ENCODE peak calls at places on chromosome 16, in five cellular contexts. F is NCI-H2081; D is skeletal muscle cell; T is effector memory CD8-positive, alpha-beta T cell; P is HCT116. J is an unnamed sample.

GRCh38 chr16:10616744-10617640 is 36.6 kb upstream of the EMP2 start:
- DNase-seq in D (peak), P (peak), T (no peak), F (no peak), J (no peak)

GRCh38 chr16:1613240-1613639 is 1.1 kb downstream of the CRAMP1 start:
- DNase-seq in T (peak), P (no peak), D (no peak), F (no peak), J (no peak)

GRCh38 chr16:56420613-56421012 is 4.7 kb downstream of the AMFR start:
- DNase-seq in F (no peak), P (no peak), D (no peak), T (no peak), J (no peak)

GRCh38 chr16:75248142-75248535 is 3.3 kb downstream of the BCAR1 start:
- DNase-seq in F (no peak), T (no peak), P (no peak), D (no peak), J (no peak)

GRCh38 chr16:69419956-69420355 is 4.5 kb upstream of the CYB5B start:
- DNase-seq in D (no peak), P (no peak), T (no peak), F (no peak), J (no peak)

GRCh38 chr16:23060458-23061320 is 88.6 kb downstream of the USP31 start:
- DNase-seq in D (peak), P (peak), T (peak), F (peak), J (peak)

GRCh38 chr16:55905651-55906050 is 30.5 kb upstream of the CES5A start:
- DNase-seq in P (no peak), F (no peak), T (no peak), D (no peak), J (no peak)

GRCh38 chr16:52747196-52747595 is 200.3 kb upstream of the TOX3 start:
- DNase-seq in T (no peak), P (no peak), F (no peak), D (no peak), J (no peak)

GRCh38 chr16:87062569-87063442 is 254.4 kb downstream of the C16orf95 start:
- DNase-seq in P (peak), F (peak), D (no peak), T (peak), J (no peak)

GRCh38 chr16:11205754-11206459 is 50.1 kb downstream of the SOCS1 start:
- DNase-seq in T (no peak), P (no peak), F (no peak), D (no peak), J (no peak)

GRCh38 chr16:30377050-30377811 is 2.6 kb downstream of the MYL11 start:
- DNase-seq in P (no peak), T (no peak), D (no peak), F (no peak), J (no peak)

GRCh38 chr16:29663829-29664132 is 734 bp downstream of the SPN start:
- DNase-seq in F (no peak), D (no peak), P (no peak), T (peak), J (no peak)

GRCh38 chr16:1907226-1907849 is 10.9 kb downstream of the HS3ST6 start:
- DNase-seq in T (no peak), F (no peak), D (no peak), P (no peak), J (no peak)

GRCh38 chr16:75758215-75758614 is 31.9 kb upstream of the CPHXL start:
- DNase-seq in F (no peak), P (no peak), T (no peak), D (no peak), J (no peak)

GRCh38 chr16:49649013-49649785 is 206.7 kb downstream of the ZNF423 start:
- DNase-seq in P (no peak), F (no peak), D (no peak), T (no peak), J (no peak)

GRCh38 chr16:21645261-21645721 is 7.1 kb downstream of the IGSF6 start:
- DNase-seq in P (no peak), D (no peak), T (peak), F (no peak), J (no peak)

GRCh38 chr16:2487903-2488531 is 13.1 kb downstream of the TBC1D24 start:
- DNase-seq in F (no peak), P (no peak), T (no peak), D (no peak), J (no peak)

GRCh38 chr16:10752843-10753523 is 9.3 kb downstream of the NUBP1 start:
- DNase-seq in F (no peak), P (no peak), D (no peak), T (no peak), J (no peak)

GRCh38 chr16:24996301-24996700 is 18.9 kb downstream of the ARHGAP17 start:
- DNase-seq in F (no peak), T (no peak), P (no peak), D (no peak), J (no peak)

GRCh38 chr16:64278196-64278595 is 843.7 kb downstream of the CDH11 start:
- DNase-seq in P (no peak), D (peak), F (no peak), T (no peak), J (no peak)

GRCh38 chr16:49720225-49720624 is 135.7 kb downstream of the ZNF423 start:
- DNase-seq in D (no peak), F (no peak), T (no peak), P (no peak), J (no peak)

GRCh38 chr16:66359012-66359411 is 7.5 kb upstream of the CDH5 start:
- DNase-seq in P (no peak), T (no peak), F (no peak), D (no peak), J (no peak)

GRCh38 chr16:57619606-57620315 is 8.7 kb upstream of the ADGRG1 start:
- DNase-seq in T (no peak), P (no peak), D (no peak), F (peak), J (no peak)

GRCh38 chr16:13390093-13390985 is 488.9 kb downstream of the SHISA9 start:
- DNase-seq in D (no peak), T (no peak), F (no peak), P (no peak), J (no peak)

GRCh38 chr16:89443727-89444084 is 46.7 kb downstream of the ANKRD11 start:
- DNase-seq in P (no peak), D (no peak), T (no peak), F (no peak), J (peak)

GRCh38 chr16:50067290-50067853 is 1.6 kb downstream of the HEATR3 start:
- DNase-seq in D (peak), P (peak), T (peak), F (peak), J (peak)

GRCh38 chr16:83015871-83016270 is 389.1 kb downstream of the CDH13 start:
- DNase-seq in F (no peak), D (no peak), P (no peak), T (no peak), J (no peak)

GRCh38 chr16:85432606-85433005 is 180.5 kb upstream of the GSE1 start:
- DNase-seq in F (no peak), T (no peak), P (no peak), D (no peak), J (no peak)

J was measured in NCI-H2227 treated with DMSO at 0.1 percent for 48 hours.